ENCODE peak calls at places on chromosomes 2 and 18, in nine cellular contexts. U is A549, N is astrocyte of the spinal cord, K is AG20443, X is RKO, R is LHCN-M2, P is islet precursor cell, T is germinal center, C is colonic mucosa. E is an unnamed sample.

GRCh38 chr2:170813611-170814550 is 2.8 kb upstream of the GAD1 start:
- DNase-seq in C (no peak), T (no peak), R (peak; percentile 66), P (peak; percentile 89), N (peak; percentile 50), K (peak; percentile 72), U (no peak), X (peak; percentile 33), E (peak; percentile 31)

GRCh38 chr2:165016772-165017411 is 61.6 kb upstream of the SLC38A11 start:
- DNase-seq in K (peak; percentile 61), R (peak; percentile 50), N (peak; percentile 57), P (peak; percentile 64), C (no peak), X (peak; percentile 61), T (peak; percentile 48), U (peak; percentile 28), E (peak; percentile 24)

GRCh38 chr2:8154270-8154669 is 527.6 kb upstream of the ID2 start:
- DNase-seq in P (no peak), X (peak; percentile 2), R (no peak), N (peak; percentile 15), U (no peak), K (no peak), C (peak; percentile 6), T (no peak), E (no peak)

GRCh38 chr2:12791906-12792305 is 75.2 kb downstream of the TRIB2 start:
- DNase-seq in T (no peak), C (no peak), K (no peak), N (no peak), U (no peak), X (no peak), P (no peak), R (no peak), E (no peak)

GRCh38 chr2:102540882-102541281 is 67.9 kb downstream of the SLC9A4 start:
- DNase-seq in N (no peak), X (no peak), C (peak; percentile 87), R (no peak), U (no peak), T (no peak), P (no peak), K (no peak), E (no peak)

GRCh38 chr2:145842002-145842401 is 1322.1 kb upstream of the ZEB2 start:
- DNase-seq in R (peak; percentile 30), P (no peak), C (no peak), N (no peak), U (no peak), T (no peak), K (no peak), X (no peak), E (peak; percentile 10)

GRCh38 chr2:105580870-105581567 is 163.7 kb upstream of the NCK2 start:
- DNase-seq in K (no peak), C (no peak), P (no peak), R (no peak), X (no peak), N (no peak), U (no peak), T (no peak), E (no peak)

GRCh38 chr2:37671013-37671815 is at the start of gene CDC42EP3:
- DNase-seq in C (peak; percentile 80), N (no peak), P (peak; percentile 86), K (peak; percentile 79), T (peak; percentile 80), R (peak; percentile 77), U (peak; percentile 77), X (no peak), E (no peak)

GRCh38 chr2:216992056-216992455 is 132.2 kb upstream of the TNP1 start:
- DNase-seq in C (no peak), N (peak; percentile 23), X (no peak), T (no peak), K (no peak), P (no peak), U (no peak), R (no peak), E (no peak)

GRCh38 chr2:131032393-131032836 is 60.8 kb downstream of the FAM168B start:
- DNase-seq in C (peak; percentile 6), N (no peak), P (peak; percentile 50), T (no peak), U (no peak), X (no peak), R (no peak), K (no peak), E (no peak)

GRCh38 chr2:239113164-239113563 is 265.3 kb downstream of the TWIST2 start:
- DNase-seq in C (peak; percentile 27), P (no peak), U (no peak), T (no peak), X (no peak), N (peak; percentile 25), K (no peak), R (no peak), E (peak; percentile 13)

GRCh38 chr2:96146881-96147592 is 1.8 kb upstream of the DUSP2 start:
- DNase-seq in T (no peak), N (no peak), U (no peak), P (peak; percentile 91), X (no peak), C (no peak), K (no peak), R (no peak), E (no peak)

GRCh38 chr18:58766164-58766563 is 94.9 kb downstream of the MALT1 start:
- DNase-seq in P (peak; percentile 24), R (no peak), U (no peak), X (no peak), N (no peak), T (no peak), C (no peak), K (no peak), E (no peak)

GRCh38 chr2:12119841-12120240 is 373.4 kb downstream of the LPIN1 start:
- DNase-seq in R (peak; percentile 72), N (peak; percentile 36), X (no peak), T (no peak), U (no peak), K (peak; percentile 43), P (no peak), C (no peak), E (peak; percentile 61)

GRCh38 chr18:63819780-63820179 is 44.6 kb downstream of the SERPINB7 start:
- DNase-seq in R (no peak), T (no peak), P (no peak), N (no peak), U (no peak), C (no peak), X (no peak), K (no peak), E (peak; percentile 18)

GRCh38 chr18:24817150-24818068 is 357.0 kb downstream of the HRH4 start:
- DNase-seq in N (no peak), T (no peak), X (no peak), R (no peak), C (no peak), P (no peak), U (no peak), K (no peak), E (no peak)

GRCh38 chr2:112150447-112150846 is 12.3 kb downstream of the FBLN7 start:
- DNase-seq in X (no peak), P (peak; percentile 93), C (peak; percentile 3), T (no peak), N (peak; percentile 59), R (peak; percentile 91), U (no peak), K (peak; percentile 91), E (peak; percentile 95)

GRCh38 chr18:36889742-36890141 is 60.8 kb downstream of the KIAA1328 start:
- DNase-seq in K (no peak), R (peak; percentile 16), P (no peak), X (no peak), N (no peak), U (no peak), C (no peak), T (no peak), E (no peak)

GRCh38 chr2:89831686-89832498 is 1140.4 kb downstream of the RPIA start:
- DNase-seq in P (no peak), R (peak; percentile 10), T (no peak), C (no peak), U (no peak), X (no peak), N (no peak), K (no peak), E (no peak)

GRCh38 chr2:204479557-204479956 is 65.7 kb upstream of the PARD3B start:
- DNase-seq in R (no peak), P (no peak), X (no peak), U (peak; percentile 7), C (no peak), T (no peak), N (no peak), K (no peak), E (no peak)

GRCh38 chr2:29829841-29830240 is 91.5 kb downstream of the ALK start:
- DNase-seq in R (no peak), X (no peak), K (no peak), U (no peak), P (no peak), N (no peak), T (no peak), C (no peak), E (no peak)

GRCh38 chr2:140242889-140243288 is 1462.7 kb upstream of the NXPH2 start:
- DNase-seq in X (no peak), U (no peak), T (no peak), P (no peak), C (no peak), R (no peak), N (no peak), K (no peak), E (no peak)

GRCh38 chr2:214244847-214245246 is 166.0 kb upstream of the VWC2L start:
- DNase-seq in C (no peak), T (no peak), R (peak; percentile 35), P (no peak), N (peak; percentile 33), K (peak; percentile 33), U (no peak), X (no peak), E (no peak)

GRCh38 chr2:225097035-225097434 is 54.8 kb upstream of the DOCK10 start:
- DNase-seq in K (no peak), N (no peak), X (no peak), U (no peak), C (no peak), T (no peak), P (no peak), R (no peak), E (no peak)

GRCh38 chr2:15797231-15797945 is 143.0 kb upstream of the MYCN start:
- DNase-seq in U (no peak), C (no peak), K (no peak), T (no peak), R (no peak), P (peak; percentile 76), X (no peak), N (no peak), E (no peak)

GRCh38 chr18:3425450-3425849 is 24.5 kb upstream of the TGIF1 start:
- DNase-seq in X (no peak), P (no peak), C (no peak), N (no peak), K (peak; percentile 29), T (no peak), R (no peak), U (no peak), E (no peak)

GRCh38 chr18:50819027-50819726 is 639 bp downstream of the MRO start:
- DNase-seq in T (no peak), P (peak; percentile 87), K (peak; percentile 39), X (peak; percentile 36), U (peak; percentile 40), N (peak; percentile 13), C (peak; percentile 60), R (no peak), E (no peak)